ENCODE peak calls at places on chromosomes 12 and 14, in five cellular contexts. T is upper lobe of right lung, L is cardiac muscle cell, Q is psoas muscle, K is colonic mucosa. D is an unnamed sample. For H3K36me3, the result is how much of the 10 kb centered on the place peaks cover.

GRCh38 chr12:63093711-63094110 is 57.3 kb downstream of the AVPR1A start:
- DNase-seq in L (no peak), Q (no peak), K (no peak), T (no peak), D (no peak)

GRCh38 chr12:3453266-3453862 is 37.6 kb upstream of the PRMT8 start:
- DNase-seq in K (no peak), Q (no peak), L (no peak), T (no peak), D (no peak)

GRCh38 chr14:96252323-96253052 is 3.5 kb upstream of the BDKRB1 start:
- DNase-seq in Q (no peak), L (no peak), T (no peak), K (no peak), D (no peak)

GRCh38 chr12:45988259-45988658 is 2.1 kb downstream of the SCAF11 start:
- DNase-seq in Q (no peak), L (no peak), K (no peak), T (no peak), D (no peak)

GRCh38 chr12:110721570-110721969 is 21.1 kb downstream of the PPP1CC start:
- DNase-seq in L (no peak), K (no peak), Q (no peak), T (no peak), D (no peak)

GRCh38 chr14:104117341-104118005 is 20.9 kb upstream of the KIF26A start:
- DNase-seq in T (peak), Q (peak), L (no peak), K (peak), D (no peak)

GRCh38 chr14:54672688-54673087 is 105.8 kb downstream of the SAMD4A start:
- DNase-seq in Q (no peak), L (no peak), T (no peak), K (no peak), D (no peak)

GRCh38 chr12:91406920-91407341 is 224.3 kb upstream of the DCN start:
- DNase-seq in Q (no peak), K (peak), T (no peak), L (peak), D (no peak)

GRCh38 chr12:122072031-122072970 is 6.3 kb upstream of the MLXIP start:
- DNase-seq in K (peak), Q (peak), L (peak), T (no peak), D (no peak)

GRCh38 chr14:60723218-60724079 is 702 bp downstream of the SIX4 start:
- DNase-seq in Q (peak), T (peak), L (peak), K (peak), D (no peak)

GRCh38 chr12:43210437-43211197 is 341.4 kb downstream of the ADAMTS20 start:
- DNase-seq in Q (no peak), K (no peak), T (no peak), L (peak), D (no peak)

GRCh38 chr14:76863724-76864407 is 37.7 kb downstream of the LRRC74A start:
- DNase-seq in T (peak), Q (peak), L (peak), K (no peak), D (no peak)

GRCh38 chr12:71780207-71780822 is 25.7 kb downstream of the RAB21 start:
- DNase-seq in K (peak), T (no peak), L (peak), Q (no peak), D (no peak)

GRCh38 chr12:50947932-50948331 is 4.4 kb upstream of the HIGD1C start:
- DNase-seq in Q (no peak), K (no peak), T (no peak), L (no peak), D (no peak)

GRCh38 chr12:39675263-39675662 is 55.7 kb upstream of the ABCD2 start:
- DNase-seq in K (no peak), Q (no peak), L (no peak), T (no peak), D (no peak)

GRCh38 chr12:3755898-3756297 is 3.0 kb upstream of the CRACR2A start:
- DNase-seq in K (no peak), T (no peak), Q (peak), L (no peak), D (no peak)

DNA sequence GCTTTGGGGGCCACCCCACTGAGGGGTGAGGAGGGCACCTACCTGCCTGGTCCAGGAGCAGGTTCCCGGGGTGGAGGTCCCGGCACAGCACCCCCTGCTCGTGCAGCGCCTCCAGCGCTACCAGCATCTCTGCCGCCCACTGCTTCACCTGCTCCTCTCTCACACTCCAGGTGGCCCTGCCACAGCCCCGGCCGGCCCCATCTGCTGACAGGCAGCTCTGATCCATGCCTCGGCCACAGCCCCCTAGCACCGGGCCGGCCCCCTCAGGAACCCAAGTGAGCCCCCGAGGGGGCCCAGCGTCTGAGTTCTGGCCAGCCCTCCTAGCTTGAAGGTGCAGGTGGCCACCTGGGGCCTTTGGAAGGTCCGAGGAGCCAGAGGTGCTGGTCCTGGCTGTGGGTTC is 13.6 kb downstream of the RPS6KL1 start:
- DNase-seq in Q (no peak), K (no peak), L (no peak), T (no peak), D (no peak)
- H3K4me3 ChIP-seq in Q (no peak), K (no peak), L (no peak), T (no peak), D (no peak)

DNA sequence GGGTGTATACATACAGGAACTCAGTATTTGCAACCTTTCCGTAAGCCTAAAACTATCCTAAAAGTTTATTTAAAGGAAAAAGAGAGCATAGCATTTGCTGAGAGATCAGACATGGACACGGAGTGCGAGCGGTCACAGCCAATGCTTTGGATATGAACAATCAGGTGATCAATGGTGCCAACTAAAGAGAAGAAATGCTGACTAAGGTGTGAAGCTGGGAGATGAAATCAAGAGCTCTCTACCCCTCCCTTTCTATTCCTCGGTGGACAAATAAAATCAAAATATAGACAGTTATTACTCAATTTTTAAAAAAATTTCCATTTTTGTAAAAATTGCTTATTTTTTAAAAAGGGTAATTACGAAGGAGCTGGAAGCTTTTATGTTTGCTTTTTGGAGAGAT is 29.2 kb downstream of the NT5DC3 start:
- DNase-seq in T (no peak), L (no peak), K (no peak), Q (no peak), D (no peak)
- H3K36me3 ChIP-seq in T (under half), L (under half), K (under half), Q (under half), D (under half)

DNA sequence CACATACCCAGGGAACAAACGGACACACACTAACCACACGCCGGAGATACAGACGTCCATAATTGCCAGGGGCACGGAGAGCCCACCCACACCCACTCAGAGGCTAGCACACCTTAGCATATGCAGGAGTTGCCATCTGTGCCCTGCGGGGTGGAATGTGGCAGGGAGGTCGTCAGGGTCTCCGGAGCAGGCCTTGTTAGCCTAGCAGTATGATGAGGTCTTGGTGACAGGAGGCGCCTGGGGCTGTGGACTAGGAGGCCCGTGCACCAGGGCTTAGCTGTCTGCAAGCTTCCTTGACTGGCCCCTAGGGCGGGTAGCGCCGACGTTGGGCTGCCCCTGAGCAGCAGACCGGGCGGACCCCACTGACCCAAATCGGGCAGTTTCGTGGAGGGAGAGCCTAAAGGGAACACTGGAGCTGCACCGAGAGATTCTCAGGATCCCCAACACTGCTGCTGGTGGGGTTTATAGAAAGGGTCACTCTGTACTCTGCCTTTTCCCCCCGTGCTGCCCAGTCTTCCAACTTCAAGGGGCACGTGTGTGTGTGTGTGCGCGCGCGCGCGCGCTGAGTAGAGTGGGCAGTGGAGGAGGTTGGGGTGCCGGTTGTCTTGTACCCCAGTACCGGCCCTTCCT is 9.9 kb downstream of the STAC3 start:
- DNase-seq in Q (peak), T (peak), K (no peak), L (no peak), D (no peak)
- H3K27ac ChIP-seq in Q (peak), T (no peak), K (no peak), L (no peak), D (no peak)

GRCh38 chr14:72476657-72477499 is 417.0 kb downstream of the DPF3 start:
- DNase-seq in T (no peak), Q (no peak), K (no peak), L (no peak), D (no peak)
- H3K4me3 ChIP-seq in T (no peak), Q (no peak), K (no peak), L (no peak), D (no peak)

DNA sequence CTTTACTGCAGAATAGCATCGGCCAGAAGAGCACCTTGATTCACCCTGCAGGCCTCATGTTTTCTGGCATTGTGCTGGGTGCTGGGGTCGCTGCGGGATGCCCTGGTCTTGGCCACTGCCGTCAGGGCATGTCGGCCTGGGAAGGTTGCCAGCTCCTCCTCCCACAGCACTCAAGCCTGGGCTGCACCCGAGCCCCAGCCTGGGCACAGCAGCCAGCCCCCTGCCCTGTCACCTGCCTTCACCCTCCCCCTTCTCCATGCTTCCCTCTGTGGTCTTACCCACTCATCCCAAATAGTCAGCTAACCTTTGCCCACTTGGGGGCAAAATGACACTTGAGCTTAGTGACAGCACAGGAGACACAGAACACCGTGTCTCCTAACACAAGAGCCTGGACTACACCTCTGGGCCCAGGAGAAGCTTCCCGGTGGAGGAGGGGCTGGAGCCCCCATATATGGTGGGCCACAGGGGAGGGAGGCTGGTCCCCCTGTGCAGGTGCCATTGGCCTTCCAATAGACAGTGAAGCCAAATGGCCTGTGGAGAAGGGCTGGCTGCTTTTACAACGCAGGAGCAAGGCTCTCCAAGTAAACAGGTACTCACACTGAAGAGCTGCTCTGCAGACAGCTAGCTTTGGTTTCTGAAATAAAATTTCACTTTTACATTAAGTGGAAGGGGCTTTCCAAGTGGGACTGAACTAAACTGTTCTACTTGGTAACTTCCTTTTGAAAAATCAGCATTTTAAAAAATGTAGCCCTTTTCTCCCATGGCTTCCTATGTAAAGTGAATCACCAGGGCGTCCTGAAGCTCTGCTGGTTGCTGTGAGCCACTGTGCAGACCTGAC is 51.2 kb upstream of the AMN start:
- DNase-seq in Q (no peak), L (no peak), T (no peak), K (no peak), D (no peak)
- H3K36me3 ChIP-seq in Q (under half), L (under half), T (under half), K (under half), D (under half)

DNA sequence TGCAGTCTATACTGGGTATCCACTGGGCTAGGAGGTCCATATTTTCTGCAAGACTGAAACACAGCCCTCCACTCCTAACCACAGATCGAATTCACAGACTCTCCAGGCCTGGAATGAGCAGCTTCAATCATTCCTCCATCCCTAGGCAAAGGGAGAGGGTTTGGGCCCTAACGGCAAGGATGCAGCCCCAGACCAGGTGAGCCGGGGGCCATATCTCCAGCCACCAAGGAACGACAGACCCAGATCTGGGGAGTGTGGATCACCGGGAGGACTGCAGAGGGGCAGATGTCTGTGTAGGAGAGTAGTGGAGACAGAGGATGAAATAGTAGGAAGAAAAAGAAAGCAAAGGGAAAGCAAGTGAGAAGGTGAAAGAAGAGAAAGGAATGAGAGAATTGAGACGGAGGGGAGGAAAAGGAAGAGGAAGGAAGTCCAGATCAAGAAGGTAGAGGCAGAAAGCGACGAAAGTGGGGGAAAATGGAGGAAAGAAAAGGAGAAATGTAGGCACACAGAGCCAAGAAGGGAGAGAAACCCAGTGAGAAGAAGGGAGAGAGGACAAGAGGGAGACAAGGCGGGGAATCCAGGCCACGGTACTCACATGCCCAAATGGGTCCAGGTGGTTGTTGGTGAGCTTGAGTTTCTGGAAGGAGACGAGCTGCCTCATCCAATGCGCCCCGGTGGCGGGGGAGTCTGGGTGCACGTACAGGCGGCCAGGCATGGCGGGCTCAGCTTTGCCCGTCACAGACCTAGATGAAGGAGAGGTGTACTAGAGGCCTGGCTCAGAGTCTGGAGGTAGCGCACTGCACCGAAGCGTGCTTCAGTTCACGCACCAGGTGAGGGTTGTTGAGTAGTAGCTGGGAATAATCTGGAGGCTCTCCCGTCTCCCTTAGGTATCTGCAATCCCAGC is 7.7 kb downstream of the TBX5 start:
- DNase-seq in T (no peak), Q (no peak), K (no peak), L (no peak), D (no peak)
- H3K27ac ChIP-seq in T (peak), Q (no peak), K (no peak), L (no peak), D (no peak)

GRCh38 chr12:68815232-68815927 is 7.4 kb downstream of the MDM2 start:
- DNase-seq in K (no peak), Q (no peak), T (no peak), L (no peak), D (no peak)

GRCh38 chr12:68809190-68810026 is 1.4 kb downstream of the MDM2 start:
- DNase-seq in T (no peak), L (no peak), K (no peak), Q (no peak), D (no peak)

GRCh38 chr12:68813242-68813593 is 5.2 kb downstream of the MDM2 start:
- DNase-seq in K (no peak), Q (no peak), L (no peak), T (no peak), D (no peak)

GRCh38 chr12:68814490-68815231 is 6.7 kb downstream of the MDM2 start:
- DNase-seq in K (no peak), Q (no peak), L (no peak), T (no peak), D (no peak)

GRCh38 chr12:68812553-68813241 is 4.7 kb downstream of the MDM2 start:
- DNase-seq in K (no peak), Q (no peak), L (no peak), T (no peak), D (no peak)
- H3K4me3 ChIP-seq in K (no peak), Q (peak), L (no peak), T (peak), D (no peak)

GRCh38 chr12:120460157-120460556 is 9.4 kb downstream of the SRSF9 start:
- DNase-seq in T (no peak), Q (no peak), L (no peak), K (no peak), D (no peak)
- H3K36me3 ChIP-seq in T (half or more), Q (under half), L (half or more), K (under half), D (under half)

DNA sequence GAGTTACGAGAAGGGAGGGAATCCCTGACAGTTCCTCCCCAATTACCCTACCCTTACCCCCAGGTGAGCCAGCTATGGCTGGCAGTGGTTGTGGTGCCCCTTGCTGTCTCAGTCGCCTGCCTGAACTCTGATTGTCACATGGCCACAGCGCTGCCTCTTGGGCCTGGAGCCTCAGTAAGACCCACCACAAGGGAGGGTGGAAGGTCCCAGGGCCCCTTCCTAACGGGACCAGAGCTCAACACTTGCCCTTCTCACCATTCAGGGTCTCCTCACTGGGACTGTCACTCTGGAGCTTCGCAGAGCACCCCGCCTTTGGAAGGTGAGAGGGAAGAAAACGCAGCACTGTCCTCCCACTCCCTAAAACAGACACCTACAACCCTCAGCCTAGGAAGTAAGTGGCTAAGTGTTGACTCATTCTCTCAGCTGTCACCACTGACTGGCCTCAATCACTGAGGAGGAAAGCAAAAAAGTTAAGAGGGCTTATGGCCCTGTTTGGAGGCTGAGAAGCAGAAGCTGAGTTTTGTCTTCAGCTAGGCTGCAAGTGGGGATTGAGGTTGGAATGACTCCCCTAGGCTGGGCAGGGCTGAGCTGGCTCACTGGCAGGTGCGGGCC is 1.0 kb downstream of the TMEM253 start:
- DNase-seq in T (no peak), Q (no peak), L (no peak), K (no peak), D (no peak)
- H3K27ac ChIP-seq in T (no peak), Q (no peak), L (peak), K (peak), D (no peak)

DNA sequence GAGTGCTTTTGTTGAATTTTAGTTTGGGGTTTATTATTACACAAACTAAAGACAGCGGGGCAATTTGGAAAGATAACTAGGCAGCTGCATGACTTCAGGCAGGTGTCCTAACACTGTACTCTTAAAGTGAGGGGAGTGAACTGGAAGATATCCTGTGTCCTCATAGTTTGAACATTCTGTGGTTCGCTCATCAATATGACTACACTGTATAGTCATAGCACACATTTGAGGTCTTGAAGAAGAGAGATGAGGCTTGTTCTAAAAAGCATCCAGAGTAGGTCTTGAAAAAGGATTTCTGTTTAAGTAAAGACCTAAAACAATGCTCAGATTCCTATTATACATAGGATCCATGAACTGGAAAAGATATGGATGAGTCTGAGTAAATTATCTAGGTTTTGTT is 1.8 kb upstream of the MAP3K9 start:
- DNase-seq in Q (no peak), T (no peak), K (no peak), L (no peak), D (no peak)
- H3K4me3 ChIP-seq in Q (no peak), T (no peak), K (no peak), L (no peak), D (no peak)

D was measured in iPS DF 6.9.